ENCODE peak calls at places on chromosomes 11 and 22, in six cellular contexts. V is mesenchymal stem cell, N is H1, C is H9, D is IMR-90, K is trophoblast cell. G is an unnamed sample.

GRCh38 chr11:80822248-80822647 is 1381.4 kb upstream of the TENM4 start:
- DNase-seq in V (no peak), N (no peak), C (no peak), D (no peak), K (no peak), G (no peak)

GRCh38 chr11:71169328-71169727 is 83.0 kb downstream of the SHANK2 start:
- DNase-seq in V (no peak), N (no peak), C (no peak), D (no peak), K (no peak), G (no peak)

GRCh38 chr11:1473786-1474185 is 12.8 kb downstream of the MOB2 start:
- DNase-seq in V (no peak), N (no peak), C (no peak), D (no peak), K (no peak), G (no peak)

GRCh38 chr11:7021318-7021717 is 1.0 kb downstream of the NLRP14 start:
- DNase-seq in V (no peak), N (no peak), C (no peak), D (no peak), K (peak), G (no peak)

GRCh38 chr11:88305430-88305829 is 32.1 kb downstream of the CTSC start:
- DNase-seq in V (no peak), N (no peak), C (no peak), D (no peak), K (no peak), G (no peak)

GRCh38 chr11:113338730-113339129 is 24.3 kb downstream of the TTC12 start:
- DNase-seq in V (no peak), N (no peak), C (peak), D (no peak), K (no peak), G (no peak)

GRCh38 chr11:117316197-117316961 is at the start of gene BACE1:
- DNase-seq in V (peak), N (peak), C (peak), D (peak), K (no peak), G (peak)

GRCh38 chr11:2137202-2138071 is 1.8 kb downstream of the IGF2 start:
- DNase-seq in V (peak), N (peak), C (peak), D (peak), K (peak), G (peak)

GRCh38 chr11:113376156-113376555 is 11.4 kb upstream of the ANKK1 start:
- DNase-seq in V (peak), N (no peak), C (no peak), D (peak), K (no peak), G (no peak)

GRCh38 chr22:39359659-39360195 is 9.9 kb downstream of the SYNGR1 start:
- DNase-seq in V (no peak), N (no peak), C (peak), D (no peak), K (no peak), G (no peak)

GRCh38 chr11:16603890-16604783 is 134.3 kb upstream of the C11orf58 start:
- DNase-seq in V (peak), N (peak), C (peak), D (peak), K (peak), G (peak)

GRCh38 chr11:72721689-72722049 is 30.5 kb downstream of the ARAP1 start:
- DNase-seq in V (no peak), N (no peak), C (no peak), D (no peak), K (peak), G (no peak)

GRCh38 chr11:83195176-83195531 is 1.6 kb downstream of the ANKRD42 start:
- DNase-seq in V (peak), N (no peak), C (no peak), D (peak), K (no peak), G (no peak)

GRCh38 chr11:128157423-128158298 is 429.7 kb downstream of the ETS1 start:
- DNase-seq in V (peak), N (peak), C (peak), D (peak), K (peak), G (peak)

GRCh38 chr11:13098067-13098466 is 89.0 kb downstream of the RASSF10 start:
- DNase-seq in V (no peak), N (no peak), C (peak), D (no peak), K (peak), G (no peak)

GRCh38 chr22:23621082-23621780 is 10.9 kb downstream of the DRICH1 start:
- DNase-seq in V (no peak), N (no peak), C (no peak), D (no peak), K (no peak), G (no peak)

GRCh38 chr22:17370036-17370765 is 941 bp downstream of the CECR2 start:
- DNase-seq in V (peak), N (peak), C (no peak), D (no peak), K (peak), G (no peak)

GRCh38 chr11:1289211-1289935 is 20.1 kb downstream of the TOLLIP start:
- DNase-seq in V (no peak), N (no peak), C (no peak), D (no peak), K (no peak), G (no peak)

GRCh38 chr11:75655619-75656018 is 13.2 kb downstream of the MAP6 start:
- DNase-seq in V (no peak), N (no peak), C (no peak), D (peak), K (peak), G (no peak)

GRCh38 chr11:61860054-61860903 is 31.1 kb downstream of the FADS3 start:
- DNase-seq in V (no peak), N (no peak), C (no peak), D (no peak), K (no peak), G (no peak)

GRCh38 chr11:65418431-65418680 is 4.2 kb upstream of the NEAT1 start:
- DNase-seq in V (peak), N (no peak), C (no peak), D (no peak), K (no peak), G (no peak)

GRCh38 chr11:13135385-13136271 is 126.5 kb downstream of the RASSF10 start:
- DNase-seq in V (peak), N (no peak), C (no peak), D (peak), K (peak), G (peak)

GRCh38 chr11:58578635-58579191 is at the start of gene ZFP91:
- DNase-seq in V (peak), N (peak), C (peak), D (peak), K (peak), G (peak)

GRCh38 chr11:58578136-58578634 is 678 bp upstream of the ZFP91 start:
- DNase-seq in V (peak), N (peak), C (peak), D (peak), K (peak), G (peak)

GRCh38 chr11:58576792-58577440 is 1.3 kb upstream of the LPXN start:
- DNase-seq in V (peak), N (no peak), C (no peak), D (peak), K (peak), G (no peak)

GRCh38 chr11:58579192-58580129 is 598 bp downstream of the ZFP91 start:
- DNase-seq in V (peak), N (peak), C (peak), D (peak), K (peak), G (peak)

GRCh38 chr11:58577441-58578135 is 1.3 kb upstream of the ZFP91 start:
- DNase-seq in V (peak), N (peak), C (no peak), D (peak), K (peak), G (no peak)
- H2BK120ac ChIP-seq in V (peak), N (no peak), C (no peak), D (peak), K (peak), G (no peak)

GRCh38 chr22:37768273-37768672 is 39.5 kb upstream of the GCAT start:
- DNase-seq in V (no peak), N (peak), C (no peak), D (no peak), K (no peak), G (no peak)

GRCh38 chr22:37771081-37771480 is 36.7 kb upstream of the GCAT start:
- DNase-seq in V (no peak), N (no peak), C (no peak), D (no peak), K (no peak), G (no peak)

GRCh38 chr22:37771702-37772427 is 35.9 kb upstream of the GCAT start:
- DNase-seq in V (no peak), N (no peak), C (no peak), D (no peak), K (no peak), G (no peak)

GRCh38 chr22:37765953-37766566 is 41.7 kb upstream of the GCAT start:
- DNase-seq in V (no peak), N (no peak), C (no peak), D (no peak), K (no peak), G (no peak)

DNA sequence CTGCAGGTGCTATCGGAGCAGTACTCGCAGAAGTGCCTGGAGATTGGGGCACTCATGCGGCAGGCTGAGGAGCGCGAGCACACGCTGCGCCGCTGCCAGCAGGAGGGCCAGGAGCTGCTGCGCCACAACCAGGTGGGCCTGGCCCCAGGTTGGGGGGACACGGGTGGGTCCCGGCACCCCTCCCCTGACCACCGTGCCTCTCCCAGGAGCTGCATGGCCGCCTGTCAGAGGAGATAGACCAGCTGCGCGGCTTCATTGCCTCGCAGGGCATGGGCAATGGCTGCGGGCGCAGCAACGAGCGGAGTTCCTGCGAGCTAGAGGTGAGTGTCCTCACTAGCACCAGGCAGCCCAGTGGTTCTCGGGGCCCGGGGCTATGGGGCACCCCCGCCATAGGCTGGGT is 38.7 kb upstream of the GCAT start:
- DNase-seq in V (no peak), N (no peak), C (no peak), D (no peak), K (no peak), G (no peak)
- H4K91ac ChIP-seq in V (no peak), N (no peak), C (no peak), D (no peak), K (no peak), G (no peak)

GRCh38 chr11:76712125-76712524 is 41.6 kb upstream of the LRRC32 start:
- DNase-seq in V (no peak), N (no peak), C (no peak), D (no peak), K (no peak), G (no peak)

GRCh38 chr11:76709259-76709658 is 38.7 kb upstream of the LRRC32 start:
- DNase-seq in V (no peak), N (no peak), C (no peak), D (no peak), K (no peak), G (no peak)

GRCh38 chr11:76707293-76707825 is 36.8 kb upstream of the LRRC32 start:
- DNase-seq in V (no peak), N (no peak), C (no peak), D (no peak), K (no peak), G (no peak)

GRCh38 chr11:76706667-76707066 is 36.1 kb upstream of the LRRC32 start:
- DNase-seq in V (no peak), N (no peak), C (no peak), D (no peak), K (no peak), G (no peak)

GRCh38 chr11:76709756-76710155 is 39.2 kb upstream of the LRRC32 start:
- DNase-seq in V (no peak), N (no peak), C (no peak), D (no peak), K (no peak), G (no peak)
- H3K14ac ChIP-seq in V (no peak), N (no peak), C (no peak), D (no peak), K (no peak), G (no peak)

DNA sequence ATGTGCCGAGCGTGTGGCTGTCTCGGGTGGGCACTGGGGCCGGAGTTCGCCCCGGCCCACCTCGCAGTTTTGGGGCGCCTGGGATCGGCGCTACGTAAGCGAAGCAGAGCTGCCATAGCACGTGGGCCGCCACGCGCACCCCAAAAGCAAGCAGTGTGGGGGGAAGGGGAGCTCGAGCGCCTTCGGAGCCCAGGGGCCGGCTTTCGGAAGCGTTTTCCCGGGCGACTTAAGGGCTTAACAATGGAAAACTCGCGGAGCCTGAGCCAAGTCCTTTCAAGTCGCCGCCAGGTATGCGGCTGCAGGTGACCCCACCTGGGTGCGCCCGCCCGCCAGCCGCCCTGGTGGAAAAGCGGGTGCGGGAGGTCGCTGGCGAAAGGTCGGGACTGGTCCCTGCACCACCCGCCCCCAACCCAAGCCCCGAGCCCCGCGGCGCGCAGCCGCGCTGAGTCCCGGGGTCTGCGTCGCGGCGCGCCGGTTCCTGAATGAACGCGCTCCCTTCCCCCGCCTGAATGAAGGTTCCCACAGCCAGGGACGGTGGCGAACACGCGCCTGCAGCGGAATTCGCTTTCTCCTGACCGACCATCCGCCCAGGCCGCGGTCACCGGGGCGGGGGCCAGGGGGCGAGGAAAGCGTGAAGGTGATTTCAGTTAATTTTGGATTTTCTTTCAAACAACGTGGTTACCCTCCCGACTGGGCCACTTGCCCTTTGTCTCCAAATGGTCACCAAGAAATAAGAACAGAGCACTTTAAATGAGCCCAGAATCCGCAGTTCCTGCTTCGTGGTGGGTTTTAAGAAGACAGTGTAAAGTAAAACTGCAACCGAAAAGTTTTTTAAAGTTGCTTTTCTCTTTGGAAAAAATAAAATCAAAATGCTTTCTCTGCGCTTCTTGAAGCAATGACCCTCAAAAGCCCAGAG is 2.7 kb upstream of the CCND1 start:
- DNase-seq in V (peak), N (peak), C (peak), D (peak), K (peak), G (peak)
- H2BK120ac ChIP-seq in V (peak), N (peak), C (peak), D (peak), K (peak), G (peak)

DNA sequence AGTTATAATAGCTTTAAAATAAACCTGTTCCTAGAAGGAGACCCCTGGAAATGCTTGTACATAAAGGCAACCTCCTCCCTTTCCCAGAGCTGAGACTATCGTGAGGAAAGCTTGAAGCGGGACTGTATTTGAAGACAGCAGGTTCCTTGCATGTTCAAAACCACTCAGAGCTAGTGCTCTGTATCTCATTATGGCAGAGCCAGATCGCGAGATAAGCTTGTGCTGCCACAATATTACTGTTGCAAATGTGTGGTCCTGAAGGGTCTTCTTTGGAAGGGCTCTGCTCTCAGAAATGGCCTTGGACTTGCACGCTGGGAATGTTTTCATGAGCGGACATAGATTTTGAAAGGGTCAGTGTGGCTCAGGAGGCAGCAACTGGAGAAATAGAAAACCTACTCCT is 168.2 kb downstream of the KIRREL3 start:
- DNase-seq in V (no peak), N (no peak), C (no peak), D (no peak), K (no peak), G (no peak)
- H4K91ac ChIP-seq in V (no peak), N (no peak), C (no peak), D (no peak), K (no peak), G (no peak)

DNA sequence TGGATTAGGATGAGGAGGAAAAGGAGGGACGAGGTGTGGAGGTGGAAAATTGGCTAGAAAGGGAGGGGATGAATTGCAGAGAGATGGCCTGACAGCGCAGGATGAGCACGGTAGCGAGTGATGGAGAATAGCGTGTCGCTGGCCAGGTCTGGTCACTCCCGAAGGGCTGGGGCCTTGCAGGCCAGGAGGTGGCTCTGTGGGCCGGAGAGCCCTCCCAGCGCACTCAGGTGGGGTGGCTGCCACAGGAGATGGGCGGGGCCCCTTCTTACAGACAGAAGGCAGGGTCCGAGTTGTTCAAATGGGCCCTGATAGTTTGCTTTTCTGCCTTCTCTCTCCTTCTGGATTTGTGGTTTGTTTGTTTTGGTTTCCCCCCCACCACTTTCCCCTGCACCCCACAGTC is 37.2 kb upstream of the THY1 start:
- DNase-seq in V (no peak), N (no peak), C (peak), D (no peak), K (no peak), G (no peak)
- H3K14ac ChIP-seq in V (peak), N (no peak), C (no peak), D (peak), K (no peak), G (no peak)

GRCh38 chr11:59426361-59427067 is at the start of gene OR5A2:
- DNase-seq in V (no peak), N (peak), C (peak), D (no peak), K (no peak), G (peak)
- H2BK120ac ChIP-seq in V (no peak), N (peak), C (no peak), D (no peak), K (no peak), G (no peak)

DNA sequence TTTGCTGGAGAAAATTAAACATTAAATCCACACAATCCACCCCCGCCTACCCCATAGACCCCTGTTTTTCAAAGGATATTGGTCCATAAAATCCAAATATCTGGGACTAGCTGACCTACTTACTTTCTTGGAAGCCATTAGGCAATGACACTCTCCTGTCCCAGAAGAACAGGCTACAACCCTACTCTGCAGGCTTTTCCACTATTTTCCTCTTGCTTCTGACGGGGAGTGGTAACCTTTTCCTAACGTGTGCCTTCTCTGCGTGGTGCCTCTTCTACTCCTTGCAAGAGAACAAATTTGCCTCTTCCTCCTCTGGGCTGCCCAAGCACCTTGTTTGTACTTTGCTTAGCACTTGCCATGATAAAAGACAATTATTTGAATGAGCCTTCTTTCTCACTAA is 51.6 kb downstream of the UBASH3B start:
- DNase-seq in V (no peak), N (no peak), C (no peak), D (no peak), K (peak), G (no peak)
- H4K91ac ChIP-seq in V (peak), N (no peak), C (no peak), D (peak), K (no peak), G (no peak)